ENCODE peak calls at places on chromosomes 6 and 20, in seven cellular contexts. S is adrenal gland; F is colonic mucosa; Z is GM23248; D is CD4-positive, alpha-beta memory T cell; T is right atrium auricular region; L is left ventricle myocardium inferior. B is an unnamed sample.

GRCh38 chr20:33653218-33653899 is 8.8 kb upstream of the C20orf144 start:
- DNase-seq in S (peak), F (peak), Z (peak), D (no peak), T (peak), L (peak), B (peak)

GRCh38 chr6:39137235-39137634 is 22.2 kb upstream of the SAYSD1 start:
- DNase-seq in S (no peak), F (peak), Z (peak), D (no peak), T (no peak), L (no peak), B (no peak)

GRCh38 chr20:51236396-51236795 is 213.5 kb upstream of the KCNG1 start:
- DNase-seq in S (no peak), F (no peak), Z (peak), D (no peak), T (no peak), L (no peak), B (no peak)

GRCh38 chr20:57192311-57192710 is 74.1 kb downstream of the BMP7 start:
- DNase-seq in S (no peak), F (no peak), Z (no peak), D (no peak), T (no peak), L (no peak), B (no peak)

GRCh38 chr20:21127201-21127981 is 1.5 kb downstream of the KIZ start:
- DNase-seq in S (no peak), F (no peak), Z (no peak), D (no peak), T (no peak), L (no peak), B (no peak)

GRCh38 chr6:34871853-34872252 is 16.0 kb downstream of the TAF11 start:
- DNase-seq in S (no peak), F (no peak), Z (no peak), D (no peak), T (no peak), L (no peak), B (no peak)

GRCh38 chr6:108295676-108296075 is 822 bp downstream of the AFG1L start:
- DNase-seq in S (no peak), F (no peak), Z (no peak), D (no peak), T (no peak), L (no peak), B (no peak)

GRCh38 chr20:5808901-5809300 is 58.7 kb downstream of the SHLD1 start:
- DNase-seq in S (no peak), F (no peak), Z (no peak), D (no peak), T (no peak), L (no peak), B (no peak)

GRCh38 chr6:129749749-129750120 is 39.8 kb upstream of the ARHGAP18 start:
- DNase-seq in S (no peak), F (no peak), Z (peak), D (peak), T (no peak), L (no peak), B (peak)

GRCh38 chr6:3946779-3947178 is 97.6 kb downstream of the FAM50B start:
- DNase-seq in S (no peak), F (no peak), Z (peak), D (no peak), T (no peak), L (no peak), B (no peak)

GRCh38 chr6:45619994-45620471 is 242.3 kb upstream of the SUPT3H start:
- DNase-seq in S (no peak), F (no peak), Z (peak), D (no peak), T (no peak), L (no peak), B (no peak)

GRCh38 chr6:53714395-53714794 is 48.8 kb upstream of the KLHL31 start:
- DNase-seq in S (no peak), F (no peak), Z (no peak), D (no peak), T (no peak), L (no peak), B (no peak)

GRCh38 chr6:143408151-143408786 is 42.2 kb downstream of the ADAT2 start:
- DNase-seq in S (no peak), F (no peak), Z (no peak), D (no peak), T (no peak), L (no peak), B (no peak)

GRCh38 chr6:147078106-147078505 is 126.1 kb upstream of the STXBP5 start:
- DNase-seq in S (no peak), F (no peak), Z (no peak), D (no peak), T (no peak), L (no peak), B (no peak)
- H3K27ac ChIP-seq in S (no peak), F (no peak), Z (no peak), D (no peak), T (no peak), L (no peak), B (no peak)

GRCh38 chr20:62817975-62818591 is 1.2 kb downstream of the COL9A3 start:
- DNase-seq in S (no peak), F (no peak), Z (no peak), D (peak), T (no peak), L (no peak), B (no peak)
- H3K27ac ChIP-seq in S (no peak), F (no peak), Z (no peak), D (no peak), T (peak), L (peak), B (no peak)

GRCh38 chr6:117536317-117536716 is 53.8 kb downstream of the DCBLD1 start:
- DNase-seq in S (no peak), F (no peak), Z (no peak), D (no peak), T (no peak), L (no peak), B (no peak)

GRCh38 chr6:117531758-117532276 is 49.3 kb downstream of the DCBLD1 start:
- DNase-seq in S (no peak), F (no peak), Z (peak), D (no peak), T (no peak), L (no peak), B (no peak)

GRCh38 chr6:117533775-117534174 is 51.3 kb downstream of the DCBLD1 start:
- DNase-seq in S (no peak), F (no peak), Z (no peak), D (no peak), T (no peak), L (no peak), B (no peak)

GRCh38 chr6:117531346-117531745 is 48.9 kb downstream of the DCBLD1 start:
- DNase-seq in S (no peak), F (no peak), Z (peak), D (no peak), T (no peak), L (no peak), B (peak)

GRCh38 chr6:117534974-117535373 is 52.5 kb downstream of the DCBLD1 start:
- DNase-seq in S (no peak), F (no peak), Z (no peak), D (no peak), T (no peak), L (no peak), B (no peak)
- H3K27ac ChIP-seq in S (no peak), F (no peak), Z (no peak), D (no peak), T (no peak), L (peak), B (no peak)

DNA sequence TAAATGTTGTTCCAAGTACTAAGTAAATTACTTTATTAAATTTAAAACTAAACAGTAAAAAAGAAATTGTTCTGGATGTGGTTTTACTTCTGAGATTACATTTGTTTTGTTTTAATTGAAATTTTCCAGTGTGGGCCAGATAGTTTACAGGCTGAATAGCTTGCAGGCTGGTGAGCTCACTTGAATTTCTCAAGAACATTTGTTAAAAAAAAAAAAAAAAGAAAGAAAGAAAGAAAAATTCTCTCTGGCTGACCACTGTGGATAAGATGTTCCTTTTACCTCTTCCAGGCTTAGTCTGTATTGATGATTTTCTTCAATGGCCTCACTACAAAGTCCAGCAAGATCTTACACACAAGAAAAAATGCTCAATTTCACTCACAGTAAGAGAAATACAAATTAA is 85.4 kb downstream of the PLCG1 start:
- DNase-seq in S (no peak), F (no peak), Z (peak), D (no peak), T (no peak), L (no peak), B (no peak)
- H3K27ac ChIP-seq in S (no peak), F (no peak), Z (peak), D (no peak), T (peak), L (peak), B (no peak)

GRCh38 chr6:16318953-16319720 is 80.8 kb downstream of the GMPR start:
- DNase-seq in S (peak), F (no peak), Z (no peak), D (no peak), T (no peak), L (no peak), B (no peak)
- H3K27ac ChIP-seq in S (no peak), F (no peak), Z (peak), D (peak), T (peak), L (peak), B (peak)

DNA sequence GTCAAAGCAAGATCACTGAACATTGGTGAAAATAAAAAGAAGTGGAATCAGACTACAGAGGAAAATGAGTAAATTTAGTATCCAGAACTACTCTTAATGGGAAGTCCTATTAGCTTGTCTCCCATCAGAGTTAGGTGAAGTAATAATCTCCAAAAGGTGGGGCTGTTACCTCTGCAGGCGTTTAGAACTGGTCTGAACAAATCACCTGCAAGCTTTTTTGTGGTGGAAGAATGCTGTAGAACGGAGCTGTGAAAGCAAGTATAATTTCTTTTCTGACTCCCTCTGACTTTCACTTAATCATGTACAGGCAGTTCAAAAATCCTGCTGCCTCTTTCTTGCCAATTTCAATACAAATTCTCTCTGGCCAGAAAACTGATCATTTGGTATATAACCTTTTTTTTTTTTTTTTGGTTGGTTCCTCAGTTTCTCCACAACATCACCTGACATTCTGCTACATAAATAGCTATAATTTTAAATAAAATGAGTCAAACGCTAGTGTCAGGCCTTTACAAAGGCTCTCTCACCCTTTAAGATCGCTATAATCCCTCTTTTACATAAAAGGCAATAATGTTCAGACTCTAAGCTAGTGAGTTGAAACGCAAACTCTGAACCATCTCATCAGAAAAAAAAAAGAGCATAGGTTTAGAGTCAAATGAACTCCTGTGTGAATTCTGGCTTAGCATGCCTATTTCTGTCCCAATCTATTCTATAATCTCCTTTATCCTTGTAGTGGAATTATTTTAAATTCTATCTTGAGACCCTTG is 38.8 kb downstream of the CITED2 start:
- DNase-seq in S (no peak), F (no peak), Z (no peak), D (no peak), T (no peak), L (no peak), B (no peak)
- H3K27ac ChIP-seq in S (no peak), F (no peak), Z (peak), D (no peak), T (peak), L (peak), B (no peak)

GRCh38 chr6:43724914-43725642 is 37.5 kb upstream of the MRPS18A start:
- DNase-seq in S (peak), F (peak), Z (peak), D (peak), T (peak), L (peak), B (peak)
- H3K27ac ChIP-seq in S (no peak), F (no peak), Z (peak), D (peak), T (no peak), L (no peak), B (peak)

DNA sequence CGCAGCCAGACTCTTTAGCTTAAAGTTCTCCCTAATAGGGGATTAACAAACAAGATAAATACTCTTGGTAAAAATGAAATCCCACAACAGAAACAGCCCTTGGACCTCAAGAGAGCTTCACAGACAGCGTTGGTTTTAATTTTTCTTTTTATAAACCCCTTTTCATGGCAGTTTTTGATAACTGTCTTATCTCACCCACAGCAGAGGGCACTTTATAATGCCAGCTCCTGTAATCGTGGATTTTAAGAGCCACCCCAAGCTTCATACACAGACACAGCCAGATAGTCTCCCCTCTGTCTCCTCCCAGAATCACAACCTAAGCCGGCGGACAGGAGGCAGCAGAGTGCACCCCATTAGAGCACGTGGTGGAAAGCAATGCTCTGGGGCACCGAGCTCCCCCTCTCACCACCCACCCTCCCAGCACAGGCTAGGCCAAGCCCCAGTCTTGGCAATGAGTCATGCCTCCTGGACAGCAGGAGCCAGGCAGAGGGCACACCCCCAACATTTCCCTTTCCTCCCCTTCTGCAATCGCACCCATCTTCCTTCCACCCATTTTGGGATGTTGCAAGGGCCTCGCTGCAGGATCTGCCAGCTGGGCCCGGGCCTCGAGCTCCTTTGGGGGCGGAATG is 2.5 kb downstream of the JAG1 start:
- DNase-seq in S (peak), F (peak), Z (peak), D (peak), T (peak), L (peak), B (no peak)
- H3K27ac ChIP-seq in S (no peak), F (peak), Z (peak), D (no peak), T (peak), L (peak), B (no peak)

GRCh38 chr6:10595731-10596664 is 74.8 kb downstream of the GCNT2 start:
- DNase-seq in S (no peak), F (no peak), Z (no peak), D (no peak), T (no peak), L (no peak), B (no peak)
- H3K27ac ChIP-seq in S (no peak), F (no peak), Z (no peak), D (no peak), T (no peak), L (no peak), B (no peak)

B was measured in SK-N-MC.